ENCODE peak calls at places on chromosomes 12 and 14, in nine cellular contexts. H, Y, N, P, I, M, D, B and V are unnamed samples.

GRCh38 chr12:47038270-47038748 is 41.1 kb upstream of the PCED1B start:
- DNase-seq in D (no peak), I (no peak), M (no peak), B (no peak), P (no peak), N (no peak), H (no peak), Y (no peak), V (no peak)

GRCh38 chr12:46831335-46832083 is 5.7 kb upstream of the SLC38A4 start:
- DNase-seq in M (no peak), P (no peak), N (no peak), Y (no peak), D (no peak), I (no peak), B (peak), H (peak), V (no peak)

GRCh38 chr12:124694846-124695497 is 127.6 kb upstream of the NCOR2 start:
- DNase-seq in P (no peak), N (peak), D (no peak), I (no peak), H (no peak), B (no peak), Y (no peak), M (no peak), V (no peak)

GRCh38 chr12:15212877-15213276 is 8.3 kb downstream of the RERG start:
- DNase-seq in H (no peak), B (no peak), Y (no peak), D (no peak), M (no peak), N (no peak), P (no peak), I (no peak), V (no peak)

GRCh38 chr12:119071638-119072231 is 90.4 kb downstream of the SRRM4 start:
- DNase-seq in B (no peak), N (no peak), Y (no peak), I (no peak), M (no peak), H (no peak), D (no peak), P (no peak), V (no peak)

GRCh38 chr12:118063567-118064391 is 2.8 kb upstream of the WSB2 start:
- DNase-seq in M (no peak), B (no peak), P (no peak), Y (no peak), N (peak), D (no peak), H (no peak), I (no peak), V (peak)

GRCh38 chr12:105861232-105861631 is 277.5 kb downstream of the NUAK1 start:
- DNase-seq in D (no peak), P (no peak), Y (no peak), I (no peak), M (no peak), B (no peak), N (no peak), H (no peak), V (no peak)

GRCh38 chr12:45518516-45519235 is 210.8 kb upstream of the ARID2 start:
- DNase-seq in N (peak), Y (no peak), B (no peak), D (no peak), M (no peak), I (no peak), P (no peak), H (no peak), V (no peak)

GRCh38 chr12:115223322-115223721 is 539.3 kb upstream of the TBX3 start:
- DNase-seq in B (no peak), Y (no peak), P (no peak), D (no peak), M (no peak), N (no peak), H (no peak), I (no peak), V (no peak)

GRCh38 chr12:49253033-49253623 is 11.8 kb upstream of the TUBA1C start:
- DNase-seq in N (no peak), D (no peak), P (no peak), I (no peak), M (no peak), B (no peak), Y (no peak), H (no peak), V (no peak)

GRCh38 chr12:57241556-57242310 is 9.3 kb downstream of the STAC3 start:
- DNase-seq in D (peak), I (no peak), H (no peak), P (no peak), N (no peak), Y (no peak), M (no peak), B (no peak), V (no peak)

GRCh38 chr14:54572316-54572715 is 5.4 kb downstream of the SAMD4A start:
- DNase-seq in I (no peak), P (no peak), B (peak), D (no peak), H (no peak), M (no peak), N (peak), Y (no peak), V (peak)

GRCh38 chr12:114799574-114800487 is 115.9 kb upstream of the TBX3 start:
- DNase-seq in Y (no peak), I (no peak), D (no peak), B (peak), P (peak), H (peak), N (no peak), M (no peak), V (no peak)

GRCh38 chr12:60042835-60043234 is 447.0 kb downstream of the SLC16A7 start:
- DNase-seq in H (no peak), D (no peak), P (no peak), B (no peak), I (no peak), M (no peak), Y (no peak), N (no peak), V (no peak)

GRCh38 chr12:11623382-11623781 is 26.1 kb upstream of the ETV6 start:
- DNase-seq in M (no peak), N (no peak), D (no peak), H (no peak), B (no peak), I (no peak), Y (no peak), P (no peak), V (no peak)

GRCh38 chr12:124496584-124496983 is 70.8 kb downstream of the NCOR2 start:
- DNase-seq in D (no peak), B (no peak), I (no peak), N (no peak), H (no peak), P (no peak), Y (no peak), M (no peak), V (peak)

GRCh38 chr14:104395941-104396681 is 183.5 kb upstream of the C14orf180 start:
- DNase-seq in D (peak), P (no peak), I (peak), M (no peak), B (no peak), N (no peak), H (no peak), Y (no peak), V (no peak)

GRCh38 chr14:105473033-105473676 is 1.5 kb upstream of the CRIP2 start:
- DNase-seq in B (no peak), P (no peak), Y (no peak), H (no peak), D (no peak), N (no peak), M (no peak), I (no peak), V (no peak)

GRCh38 chr12:93679308-93679933 is 2.2 kb downstream of the CRADD start:
- DNase-seq in Y (no peak), M (no peak), D (no peak), I (peak), H (no peak), B (no peak), P (no peak), N (no peak), V (no peak)

GRCh38 chr12:115158816-115159215 is 474.8 kb upstream of the TBX3 start:
- DNase-seq in N (no peak), H (no peak), M (no peak), Y (no peak), B (no peak), D (no peak), P (no peak), I (peak), V (no peak)

GRCh38 chr14:100271247-100271939 is 32.4 kb downstream of the YY1 start:
- DNase-seq in I (no peak), M (no peak), Y (no peak), H (peak), D (no peak), N (peak), P (no peak), B (no peak), V (peak)

GRCh38 chr12:130863298-130863697 is 8.6 kb upstream of the RAN start:
- DNase-seq in P (no peak), D (peak), H (no peak), B (no peak), Y (no peak), N (no peak), I (no peak), M (no peak), V (no peak)

GRCh38 chr12:55686366-55687010 is 21.2 kb downstream of the ITGA7 start:
- DNase-seq in N (no peak), Y (no peak), M (no peak), P (no peak), H (no peak), D (no peak), B (no peak), I (no peak), V (no peak)

GRCh38 chr14:101075025-101075800 is 171.7 kb upstream of the RTL1 start:
- DNase-seq in H (no peak), B (peak), M (no peak), Y (no peak), D (no peak), N (peak), P (no peak), I (peak), V (no peak)

GRCh38 chr12:1878214-1878613 is 40.2 kb downstream of the CACNA2D4 start:
- DNase-seq in B (no peak), M (no peak), Y (no peak), P (no peak), I (peak), N (no peak), D (no peak), H (no peak), V (no peak)

GRCh38 chr14:103522649-103523582 is at the start of gene CKB:
- DNase-seq in N (no peak), P (no peak), B (peak), Y (no peak), H (peak), D (peak), M (no peak), I (no peak), V (peak)

GRCh38 chr12:52720487-52720886 is 17.2 kb upstream of the KRT77 start:
- DNase-seq in D (no peak), Y (no peak), M (no peak), H (no peak), B (no peak), I (no peak), N (no peak), P (no peak), V (no peak)

GRCh38 chr14:68278568-68279436 is 459.2 kb downstream of the RAD51B start:
- DNase-seq in P (peak), H (no peak), M (no peak), I (peak), B (no peak), Y (no peak), D (no peak), N (no peak), V (peak)

GRCh38 chr12:124675881-124676688 is 108.7 kb upstream of the NCOR2 start:
- DNase-seq in D (no peak), M (no peak), H (no peak), I (no peak), N (peak), P (no peak), B (no peak), Y (no peak), V (no peak)

GRCh38 chr12:3568695-3569094 is 77.7 kb downstream of the PRMT8 start:
- DNase-seq in P (no peak), D (no peak), B (no peak), Y (no peak), M (no peak), H (no peak), N (no peak), I (no peak), V (no peak)

GRCh38 chr12:131994589-131994988 is 44.8 kb downstream of the EP400 start:
- DNase-seq in H (no peak), N (no peak), D (no peak), P (no peak), I (no peak), B (no peak), Y (no peak), M (no peak), V (no peak)

GRCh38 chr14:30790827-30791226 is 83.5 kb upstream of the COCH start:
- DNase-seq in I (no peak), P (no peak), N (no peak), H (no peak), M (no peak), D (no peak), Y (no peak), B (no peak), V (no peak)

GRCh38 chr14:77139540-77140342 is 1.9 kb downstream of the ZDHHC22 start:
- DNase-seq in Y (no peak), B (peak), D (peak), P (peak), N (peak), M (peak), I (no peak), H (peak), V (peak)

GRCh38 chr12:106285993-106286392 is 16.5 kb upstream of the TCP11L2 start:
- DNase-seq in H (no peak), Y (no peak), P (no peak), B (no peak), I (no peak), M (no peak), N (no peak), D (no peak), V (no peak)

GRCh38 chr12:105382771-105383632 is 52.5 kb downstream of the C12orf75 start:
- DNase-seq in Y (no peak), B (no peak), P (peak), M (no peak), H (no peak), N (peak), D (no peak), I (peak), V (peak)

GRCh38 chr12:84874125-84874824 is 38.3 kb downstream of the SLC6A15 start:
- DNase-seq in B (no peak), D (no peak), H (no peak), Y (no peak), I (no peak), N (peak), P (peak), M (no peak), V (peak)

GRCh38 chr12:113316155-113316554 is 18.8 kb downstream of the SLC8B1 start:
- DNase-seq in D (no peak), I (no peak), B (no peak), M (no peak), P (no peak), N (no peak), Y (no peak), H (no peak), V (no peak)

GRCh38 chr14:74085047-74085637 is 386 bp downstream of the LIN52 start:
- DNase-seq in I (no peak), M (no peak), B (no peak), N (peak), D (no peak), Y (no peak), H (no peak), P (no peak), V (peak)
- TF ChIP-seq POLR2A in I (no peak), M (no peak), B (no peak), N (no peak), D (no peak), Y (no peak), H (no peak), P (no peak), V (no peak)

GRCh38 chr12:54455760-54456469 is 17.5 kb downstream of the GTSF1 start:
- DNase-seq in M (no peak), D (no peak), Y (no peak), H (no peak), B (no peak), I (no peak), N (no peak), P (no peak), V (no peak)
- TF ChIP-seq POLR2A in M (no peak), D (no peak), Y (no peak), H (no peak), B (no peak), I (no peak), N (no peak), P (no peak), V (no peak)

DNA sequence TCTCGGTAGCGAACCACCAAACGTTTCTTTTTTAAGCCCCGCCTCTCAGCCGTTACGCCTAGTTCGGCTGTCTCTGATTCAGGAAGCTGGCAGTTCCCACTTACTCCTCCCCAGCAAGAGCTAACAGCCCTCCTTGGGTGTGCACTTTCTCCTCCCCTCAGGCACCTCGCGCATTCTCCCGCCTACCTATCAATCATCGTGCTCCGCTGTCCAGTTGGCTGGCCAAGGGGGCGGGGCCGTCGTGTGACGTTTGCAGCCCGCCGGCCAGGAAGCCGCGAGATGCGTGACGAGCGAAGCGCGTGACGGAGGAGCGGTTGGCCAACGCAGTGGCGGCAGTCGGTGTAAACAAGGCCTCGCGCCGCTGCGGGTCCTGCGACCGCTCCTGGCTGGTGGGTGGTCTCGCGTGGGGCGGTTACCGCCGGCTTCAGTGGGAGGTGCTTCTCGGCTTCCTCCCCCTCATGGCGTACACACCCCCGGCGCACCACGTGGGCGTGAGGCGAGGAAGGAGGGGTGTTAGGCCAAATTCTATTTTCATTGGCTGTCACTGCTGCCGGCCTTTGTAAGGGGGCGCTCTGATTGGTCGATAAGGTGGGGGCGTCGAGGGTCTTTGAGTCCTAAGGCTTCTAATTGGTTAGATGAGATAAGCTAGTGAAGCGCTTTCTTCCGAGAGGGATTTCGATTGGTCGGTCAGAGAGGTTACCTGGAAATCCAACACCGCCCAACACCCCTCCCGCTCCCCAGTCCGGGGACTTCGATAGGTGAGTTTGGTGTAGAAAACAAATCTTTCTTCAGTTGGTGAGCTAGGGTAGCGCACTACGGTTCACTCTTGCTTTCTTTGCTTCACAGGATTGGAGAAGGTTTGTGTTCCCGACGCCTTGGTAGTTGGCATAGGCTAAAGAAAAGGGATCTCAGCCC is at the start of the genes DCAF11 and NRL:
- DNase-seq in P (peak), B (peak), Y (peak), N (peak), M (peak), H (peak), D (peak), I (peak), V (peak)
- TF ChIP-seq POLR2A in P (peak), B (no peak), Y (peak), N (peak), M (peak), H (peak), D (peak), I (peak), V (peak)

DNA sequence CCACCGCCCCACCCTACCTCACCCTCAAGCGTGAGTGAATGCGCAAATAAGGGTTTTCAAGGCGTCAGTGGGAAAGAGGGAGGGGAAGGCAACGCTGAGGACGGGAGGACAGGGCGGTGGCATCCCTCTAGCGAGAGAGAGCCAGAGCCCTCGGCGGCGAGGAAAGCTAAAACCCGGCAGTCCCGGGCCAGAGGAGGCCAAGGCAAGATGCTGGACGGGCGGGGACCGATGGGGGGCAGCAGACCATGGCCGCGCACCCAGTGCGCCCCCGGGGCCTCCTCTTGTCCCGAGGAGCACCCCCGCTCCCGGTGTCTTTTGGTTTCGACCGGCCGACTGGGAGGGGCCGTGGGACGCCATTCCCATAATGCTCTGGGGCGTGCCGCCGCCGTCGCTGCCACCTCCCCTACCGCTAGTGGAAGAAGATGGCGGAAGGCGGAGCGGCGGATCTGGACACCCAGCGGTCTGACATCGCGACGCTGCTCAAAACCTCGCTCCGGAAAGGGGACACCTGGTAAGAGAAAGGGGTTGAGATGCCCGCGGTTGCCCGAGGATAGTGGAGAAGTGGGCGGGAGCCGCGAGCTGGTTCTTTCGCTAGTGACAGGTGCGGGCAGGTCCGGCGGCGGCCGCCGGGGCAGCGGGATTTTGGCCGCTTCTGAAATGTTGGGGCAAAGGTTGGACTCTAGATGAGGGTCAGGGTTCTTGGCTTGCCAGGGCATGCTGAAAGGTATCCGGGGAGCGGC is at the start of gene USP15:
- DNase-seq in P (peak), M (peak), I (peak), H (peak), N (peak), D (peak), Y (peak), B (peak), V (peak)
- TF ChIP-seq POLR2A in P (peak), M (peak), I (peak), H (peak), N (peak), D (peak), Y (peak), B (peak), V (peak)